ENCODE peak calls at places on chromosomes 5 and 9, in ten cellular contexts. V is HFFc6; S is body of pancreas; B is heart left ventricle; R is CD8-positive, alpha-beta T cell; J is GM13977; X is BJ; Q is IMR-90; O is astrocyte of the spinal cord; W is RWPE1. P is an unnamed sample.

GRCh38 chr5:103407399-103407798 is 148.8 kb downstream of the MACIR start:
- DNase-seq in V (peak; percentile 63), S (no peak), B (no peak), R (no peak), J (no peak), X (no peak), Q (peak; percentile 53), O (peak; percentile 29), W (no peak), P (no peak)

GRCh38 chr5:73374520-73375235 is 73.9 kb downstream of the FOXD1 start:
- DNase-seq in V (peak; percentile 76), S (no peak), B (no peak), R (no peak), J (no peak), X (no peak), Q (peak; percentile 88), O (peak; percentile 66), W (peak; percentile 55), P (no peak)

GRCh38 chr5:136246122-136246521 is 53.2 kb upstream of the SMIM32 start:
- DNase-seq in V (no peak), S (no peak), B (no peak), R (no peak), J (no peak), X (no peak), Q (no peak), O (no peak), W (no peak), P (no peak)

GRCh38 chr5:54785729-54786548 is 199.5 kb downstream of the ESM1 start:
- DNase-seq in V (no peak), S (no peak), B (peak; percentile 74), R (no peak), J (no peak), X (no peak), Q (peak; percentile 21), O (peak; percentile 32), W (no peak), P (no peak)

GRCh38 chr5:138148811-138149210 is 9.6 kb upstream of the NME5 start:
- DNase-seq in V (peak; percentile 49), S (no peak), B (no peak), R (no peak), J (no peak), X (peak; percentile 42), Q (peak; percentile 65), O (peak; percentile 59), W (peak; percentile 49), P (no peak)

GRCh38 chr9:90433398-90433890 is 209.2 kb downstream of the DIRAS2 start:
- DNase-seq in V (no peak), S (peak; percentile 28), B (no peak), R (no peak), J (no peak), X (no peak), Q (no peak), O (peak; percentile 93), W (peak; percentile 39), P (peak; percentile 75)

GRCh38 chr9:83070257-83070656 is 7.3 kb upstream of the RASEF start:
- DNase-seq in V (peak; percentile 61), S (no peak), B (no peak), R (no peak), J (no peak), X (peak; percentile 44), Q (peak; percentile 70), O (peak; percentile 80), W (peak; percentile 31), P (no peak)

GRCh38 chr9:99825158-99826046 is 3.7 kb downstream of the NR4A3 start:
- DNase-seq in V (no peak), S (no peak), B (no peak), R (no peak), J (no peak), X (no peak), Q (no peak), O (no peak), W (no peak), P (no peak)

GRCh38 chr5:159724283-159724682 is 192.0 kb upstream of the ADRA1B start:
- DNase-seq in V (no peak), S (no peak), B (no peak), R (no peak), J (no peak), X (no peak), Q (no peak), O (no peak), W (no peak), P (no peak)

GRCh38 chr5:156824800-156825199 is 25.3 kb upstream of the PPP1R2B start:
- DNase-seq in V (peak; percentile 5), S (no peak), B (no peak), R (no peak), J (no peak), X (peak; percentile 9), Q (peak; percentile 58), O (peak; percentile 3), W (peak; percentile 28), P (no peak)

GRCh38 chr5:150428106-150428876 is 15.6 kb upstream of the CD74 start:
- DNase-seq in V (no peak), S (peak; percentile 57), B (peak; percentile 85), R (no peak), J (no peak), X (no peak), Q (no peak), O (peak; percentile 41), W (no peak), P (no peak)

GRCh38 chr5:149140197-149141002 is 893 bp upstream of the ABLIM3 start:
- DNase-seq in V (no peak), S (no peak), B (no peak), R (no peak), J (no peak), X (no peak), Q (peak; percentile 30), O (no peak), W (no peak), P (no peak)

GRCh38 chr5:127840198-127840524 is 137.0 kb downstream of the CCDC192 start:
- DNase-seq in V (no peak), S (no peak), B (no peak), R (no peak), J (no peak), X (no peak), Q (no peak), O (no peak), W (no peak), P (no peak)

GRCh38 chr5:153658151-153658550 is 167.7 kb downstream of the GRIA1 start:
- DNase-seq in V (peak; percentile 15), S (no peak), B (no peak), R (no peak), J (no peak), X (no peak), Q (no peak), O (no peak), W (no peak), P (no peak)

GRCh38 chr9:75588808-75589207 is 301.7 kb upstream of the PCSK5 start:
- DNase-seq in V (no peak), S (no peak), B (no peak), R (no peak), J (no peak), X (no peak), Q (no peak), O (no peak), W (peak; percentile 6), P (no peak)

GRCh38 chr9:35172878-35173277 is 11.1 kb downstream of the UNC13B start:
- DNase-seq in V (no peak), S (no peak), B (no peak), R (no peak), J (no peak), X (no peak), Q (no peak), O (no peak), W (no peak), P (no peak)

GRCh38 chr9:21317956-21318923 is 13.1 kb upstream of the IFNA5 start:
- DNase-seq in V (peak; percentile 47), S (peak; percentile 41), B (no peak), R (no peak), J (no peak), X (no peak), Q (peak; percentile 50), O (peak; percentile 55), W (peak; percentile 39), P (no peak)

GRCh38 chr9:121551985-121552753 is 52.5 kb upstream of the GGTA1 start:
- DNase-seq in V (no peak), S (no peak), B (no peak), R (no peak), J (no peak), X (no peak), Q (no peak), O (no peak), W (no peak), P (no peak)

DNA sequence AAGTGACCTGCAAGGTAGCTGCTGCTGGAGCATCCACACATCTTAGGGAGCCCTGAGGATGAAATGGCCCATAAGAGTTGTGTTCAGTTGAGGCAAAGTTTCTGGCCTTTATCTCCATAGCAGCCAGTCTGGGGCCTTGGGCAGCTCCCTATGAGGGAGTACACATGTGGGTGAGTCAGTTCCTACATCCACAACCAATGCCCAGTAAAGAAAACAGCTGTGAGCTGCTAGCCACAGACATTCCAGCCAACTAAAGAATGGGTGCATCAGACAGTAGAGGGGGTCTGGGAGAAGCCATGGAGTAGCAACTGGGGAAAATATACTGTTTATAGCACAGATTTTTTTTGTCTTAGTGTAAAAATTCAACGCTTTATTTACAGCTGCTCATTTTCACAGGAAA is 720.7 kb downstream of the TLE1 start:
- DNase-seq in V (no peak), S (no peak), B (no peak), R (no peak), J (no peak), X (no peak), Q (peak; percentile 87), O (peak; percentile 90), W (peak; percentile 18), P (no peak)
- TF ChIP-seq CTCF in V (no peak), S (no peak), B (no peak), R (no peak), J (no peak), X (no peak), Q (no peak), O (no peak), W (no peak), P (no peak)

GRCh38 chr5:172106511-172107356 is 81.3 kb downstream of the STK10 start:
- DNase-seq in V (peak; percentile 30), S (peak; percentile 57), B (peak; percentile 82), R (peak; percentile 31), J (peak; percentile 50), X (no peak), Q (no peak), O (peak; percentile 43), W (peak; percentile 62), P (peak; percentile 82)
- TF ChIP-seq CTCF in V (peak; percentile 95), S (peak; percentile 79), B (peak; percentile 99), R (peak; percentile 98), J (peak; percentile 94), X (peak; percentile 99), Q (peak; percentile 77), O (peak; percentile 95), W (peak; percentile 100), P (peak; percentile 93)

DNA sequence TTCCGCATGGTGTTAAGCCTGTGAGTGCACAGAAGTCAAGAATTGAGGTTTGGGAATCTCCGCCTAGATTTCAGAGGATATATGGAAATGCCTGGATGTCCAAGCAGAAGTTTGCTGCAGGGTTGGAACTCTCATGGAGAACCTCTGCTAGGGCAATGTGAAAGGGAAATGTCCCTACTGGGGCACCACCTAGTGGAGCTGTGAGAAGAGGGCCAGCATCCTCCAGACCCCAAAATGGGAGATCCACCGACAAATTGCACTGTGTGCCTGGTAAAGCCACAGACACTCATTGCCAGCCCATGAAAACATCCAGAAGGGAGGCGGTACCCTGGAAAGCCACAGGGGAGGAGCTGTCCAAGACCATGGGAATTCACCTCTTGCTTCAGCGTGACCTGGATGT is 3.6 kb upstream of the SAXO1 start:
- DNase-seq in V (no peak), S (no peak), B (no peak), R (no peak), J (no peak), X (no peak), Q (no peak), O (no peak), W (no peak), P (no peak)
- TF ChIP-seq CTCF in V (peak; percentile 46), S (no peak), B (no peak), R (no peak), J (peak; percentile 22), X (peak; percentile 6), Q (no peak), O (peak; percentile 28), W (no peak), P (no peak)

GRCh38 chr9:36386396-36386795 is 13.7 kb downstream of the RNF38 start:
- DNase-seq in V (no peak), S (no peak), B (no peak), R (no peak), J (no peak), X (no peak), Q (no peak), O (no peak), W (peak; percentile 12), P (no peak)
- TF ChIP-seq CTCF in V (no peak), S (no peak), B (no peak), R (no peak), J (no peak), X (no peak), Q (no peak), O (no peak), W (no peak), P (no peak)